ENCODE peak calls at places on chromosome 15, in nine cellular contexts. K is fibroblast of lung; N is OCI-LY7; Y is CD8-positive, alpha-beta T cell; H is Peyer's patch; R is mammary epithelial cell; U is uterus; J is A549; G is cardiac muscle cell. V is an unnamed sample.

GRCh38 chr15:81108427-81108826 is 25.6 kb upstream of the CFAP161 start:
- DNase-seq in G (peak; percentile 10), J (no peak), H (no peak), K (no peak), R (no peak), Y (no peak), U (no peak), N (peak; percentile 38), V (no peak)

GRCh38 chr15:19987389-19988048 is 554.1 kb downstream of the GOLGA6L6 start:
- DNase-seq in J (no peak), R (no peak), K (no peak), U (no peak), G (no peak), Y (no peak), N (peak; percentile 1), H (no peak), V (peak; percentile 16)

GRCh38 chr15:99702895-99703602 is 30.2 kb downstream of the LYSMD4 start:
- DNase-seq in K (no peak), U (no peak), Y (no peak), R (peak; percentile 5), H (no peak), G (peak; percentile 50), J (no peak), N (no peak), V (no peak)

GRCh38 chr15:74320358-74321247 is 46.8 kb downstream of the CYP11A1 start:
- DNase-seq in N (peak; percentile 43), K (peak; percentile 45), U (peak; percentile 64), G (peak; percentile 67), R (peak; percentile 19), H (peak; percentile 49), J (peak; percentile 25), Y (peak; percentile 8), V (no peak)

GRCh38 chr15:63107895-63108546 is 13.6 kb upstream of the LACTB start:
- DNase-seq in G (peak; percentile 100), J (peak; percentile 93), K (peak; percentile 100), U (no peak), N (no peak), R (peak; percentile 95), H (no peak), Y (no peak), V (peak; percentile 58)

GRCh38 chr15:77636209-77636608 is 3.5 kb upstream of the LINGO1 start:
- DNase-seq in H (no peak), N (no peak), G (no peak), U (no peak), K (no peak), R (no peak), J (no peak), Y (no peak), V (no peak)

GRCh38 chr15:36609793-36610192 is 30.4 kb downstream of the CDIN1 start:
- DNase-seq in H (no peak), N (no peak), Y (no peak), U (no peak), G (no peak), K (no peak), R (no peak), J (no peak), V (no peak)

GRCh38 chr15:48332642-48333034 is 1.4 kb downstream of the DUT start:
- DNase-seq in R (no peak), G (no peak), K (no peak), J (no peak), Y (no peak), U (no peak), H (no peak), N (peak; percentile 39), V (no peak)

GRCh38 chr15:101165905-101166471 is 85.9 kb downstream of the CHSY1 start:
- DNase-seq in G (no peak), R (no peak), N (no peak), J (no peak), K (no peak), H (no peak), Y (no peak), U (no peak), V (no peak)

GRCh38 chr15:101478701-101479341 is 10.7 kb downstream of the PCSK6 start:
- DNase-seq in H (no peak), K (no peak), U (no peak), J (no peak), N (no peak), R (no peak), Y (no peak), G (no peak), V (no peak)

GRCh38 chr15:83695246-83695645 is 41.3 kb downstream of the ADAMTSL3 start:
- DNase-seq in N (no peak), R (no peak), J (no peak), G (peak; percentile 25), H (no peak), U (peak; percentile 31), Y (no peak), K (no peak), V (no peak)

GRCh38 chr15:81113861-81114261 is 20.2 kb upstream of the CFAP161 start:
- DNase-seq in Y (no peak), J (no peak), H (no peak), R (peak; percentile 44), G (peak; percentile 34), K (peak; percentile 58), N (no peak), U (no peak), V (no peak)

GRCh38 chr15:29107971-29108645 is 161.5 kb downstream of the NSMCE3 start:
- DNase-seq in R (no peak), G (no peak), K (no peak), N (no peak), U (no peak), H (no peak), J (no peak), Y (no peak), V (no peak)

GRCh38 chr15:91183630-91184029 is 83.6 kb downstream of the SV2B start:
- DNase-seq in Y (no peak), R (no peak), K (no peak), G (no peak), J (no peak), N (no peak), H (no peak), U (no peak), V (no peak)

GRCh38 chr15:71588746-71589145 is 221.6 kb upstream of the NR2E3 start:
- DNase-seq in J (peak; percentile 53), R (peak; percentile 65), K (peak; percentile 74), U (no peak), Y (no peak), H (no peak), G (peak; percentile 46), N (no peak), V (no peak)

GRCh38 chr15:25070357-25070963 is 115.7 kb downstream of the SNRPN start:
- DNase-seq in J (no peak), R (no peak), Y (no peak), U (no peak), N (no peak), K (no peak), G (no peak), H (no peak), V (no peak)
- H3K9me3 ChIP-seq in J (peaks cover 90% of the 10 kb centered on the region), R (peaks cover 100% of the 10 kb centered on the region), Y (peaks cover 98% of the 10 kb centered on the region), U (peaks cover 3% of the 10 kb centered on the region), N (no peaks in the 10 kb centered on the region), K (peaks cover 54% of the 10 kb centered on the region), G (peaks cover 30% of the 10 kb centered on the region), H (no peaks in the 10 kb centered on the region), V (peaks cover 100% of the 10 kb centered on the region)

DNA sequence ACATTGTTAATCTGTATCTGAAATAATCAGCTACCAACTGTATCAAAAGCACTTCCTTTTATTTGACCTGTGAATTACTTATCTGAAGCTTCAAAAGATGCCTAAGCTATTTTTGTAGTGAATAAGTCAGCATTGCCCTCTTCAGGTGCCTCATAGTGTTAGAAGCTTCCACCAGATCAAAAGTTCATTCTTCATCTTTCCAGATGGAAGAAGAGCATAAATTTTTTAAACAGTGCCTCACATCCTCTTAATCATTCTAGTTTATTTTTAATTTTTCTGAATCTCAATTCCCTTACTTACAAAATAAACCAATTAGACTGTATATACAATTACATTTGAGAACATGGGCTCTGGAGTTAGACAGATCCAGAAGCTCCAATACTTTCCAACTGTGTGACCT is 65.0 kb downstream of the MYO5A start:
- DNase-seq in K (no peak), R (peak; percentile 14), U (no peak), Y (no peak), H (no peak), G (peak; percentile 13), J (no peak), N (peak; percentile 69), V (no peak)
- TF ChIP-seq CTCF in K (no peak), R (peak; percentile 31), U (no peak), Y (peak; percentile 12), H (peak; percentile 12), G (no peak), J (peak; percentile 28), N (peak; percentile 78), V (no peak)

DNA sequence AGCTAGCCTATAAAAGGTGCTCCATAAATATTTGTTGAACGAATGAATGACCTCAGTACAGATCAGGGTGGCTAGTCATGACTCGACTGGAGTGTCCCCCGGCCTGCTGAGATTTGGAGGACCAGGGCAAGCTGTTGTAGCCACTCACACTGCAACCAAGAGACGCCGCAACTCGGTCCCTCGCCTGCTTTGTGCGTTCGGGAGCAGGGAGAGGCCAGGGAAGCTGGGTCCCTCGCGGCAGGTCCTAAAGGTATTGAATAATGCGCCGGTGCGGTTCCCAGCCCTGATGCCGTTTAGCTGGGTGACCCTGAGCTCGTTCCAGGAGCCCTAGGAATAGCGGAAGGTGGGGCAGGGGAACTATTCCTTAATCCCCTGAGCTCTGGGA is 1.8 kb downstream of the IGDCC4 start:
- DNase-seq in H (no peak), K (no peak), R (no peak), N (no peak), Y (no peak), G (no peak), U (no peak), J (no peak), V (no peak)
- H3K4me3 ChIP-seq in H (peak overlapping the region; percentile 52), K (peak overlapping the region; percentile 62), R (no peak overlapping the region), N (no peak overlapping the region), Y (no peak overlapping the region), G (peak overlapping the region; percentile 71), U (peak overlapping the region; percentile 48), J (no peak overlapping the region), V (no peak overlapping the region)

DNA sequence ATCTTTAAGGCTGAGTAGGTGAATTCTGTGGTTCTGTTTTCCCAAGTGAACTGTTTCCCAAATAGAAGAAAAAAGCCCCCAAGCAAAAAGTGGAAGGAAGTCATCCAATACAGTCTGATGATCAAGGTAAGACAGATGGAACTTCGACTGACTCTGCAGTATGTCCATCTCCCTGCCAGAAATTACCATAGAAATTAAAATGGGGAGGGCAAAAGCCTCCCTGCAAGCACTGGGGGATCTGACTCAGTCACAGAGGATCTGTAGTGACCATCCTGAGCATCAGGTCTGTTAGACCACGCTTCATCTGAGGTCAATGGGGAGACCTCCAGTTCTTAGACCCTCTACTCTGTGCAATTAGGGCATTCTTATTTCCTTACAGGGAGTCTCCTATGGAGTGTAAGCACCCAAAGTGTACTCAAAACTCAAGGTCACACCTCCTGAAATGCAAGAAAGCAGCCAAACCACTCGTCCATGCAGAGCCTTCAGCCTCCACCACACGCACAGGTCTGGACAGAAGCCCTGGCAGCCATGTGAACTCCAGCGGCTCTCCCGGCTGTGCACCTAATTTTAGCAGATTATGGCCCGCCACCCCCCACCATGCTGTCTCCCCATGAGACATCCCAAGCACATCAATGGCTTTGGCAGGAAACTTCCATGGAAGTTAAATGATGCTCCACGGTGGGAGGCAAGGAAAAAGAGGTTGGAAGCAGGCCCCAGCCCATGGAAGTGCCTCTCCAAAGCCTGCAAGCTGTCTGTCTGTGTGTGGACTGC is 348.7 kb downstream of the NTRK3 start:
- DNase-seq in R (no peak), G (no peak), Y (no peak), U (no peak), K (no peak), N (no peak), H (no peak), J (no peak), V (no peak)
- H3K9me3 ChIP-seq in R (no peaks in the 10 kb centered on the region), G (no peaks in the 10 kb centered on the region), Y (no peaks in the 10 kb centered on the region), U (no peaks in the 10 kb centered on the region), K (no peaks in the 10 kb centered on the region), N (no peaks in the 10 kb centered on the region), H (no peaks in the 10 kb centered on the region), J (no peaks in the 10 kb centered on the region), V (no peaks in the 10 kb centered on the region)

GRCh38 chr15:39920510-39921273 is 626 bp upstream of the GPR176 start:
- DNase-seq in J (peak; percentile 26), K (peak; percentile 70), Y (peak; percentile 69), N (peak; percentile 61), U (peak; percentile 71), G (peak; percentile 87), H (peak; percentile 72), R (peak; percentile 58), V (peak; percentile 81)
- TF ChIP-seq CTCF in J (no peak), K (no peak), Y (no peak), N (no peak), U (no peak), G (no peak), H (no peak), R (no peak), V (no peak)